ENCODE peak calls at places on chromosomes 4 and X, in eight cellular contexts. B, S, E, R, I, K, M and H are unnamed samples.

GRCh38 chrX:107742754-107743191 is 32.8 kb downstream of the TSC22D3 start:
- DNase-seq in B (no peak), S (no peak), E (no peak), R (no peak), I (no peak), K (no peak), M (no peak), H (no peak)

GRCh38 chrX:63743596-63743995 is 41.4 kb downstream of the ARHGEF9 start:
- DNase-seq in B (no peak), S (no peak), E (no peak), R (no peak), I (no peak), K (no peak), M (no peak), H (no peak)

GRCh38 chr4:139278450-139278849 is 1.6 kb downstream of the MGARP start:
- DNase-seq in B (no peak), S (no peak), E (no peak), R (no peak), I (no peak), K (no peak), M (no peak), H (no peak)

GRCh38 chrX:1462596-1463251 is 10.0 kb upstream of the ASMTL start:
- DNase-seq in B (peak), S (no peak), E (peak), R (no peak), I (peak), K (no peak), M (peak), H (peak)

GRCh38 chrX:22699591-22700091 is 300.1 kb upstream of the DDX53 start:
- DNase-seq in B (peak), S (peak), E (no peak), R (no peak), I (no peak), K (no peak), M (no peak), H (peak)

GRCh38 chr4:151014521-151015457 is at the start of gene LRBA:
- DNase-seq in B (peak), S (peak), E (peak), R (peak), I (peak), K (peak), M (peak), H (peak)

GRCh38 chrX:37287741-37288424 is 61.3 kb upstream of the PRRG1 start:
- DNase-seq in B (no peak), S (no peak), E (no peak), R (no peak), I (no peak), K (no peak), M (no peak), H (no peak)

GRCh38 chr4:39568805-39569204 is 41.6 kb upstream of the UGDH start:
- DNase-seq in B (no peak), S (no peak), E (no peak), R (no peak), I (no peak), K (peak), M (no peak), H (no peak)

GRCh38 chr4:106607566-106607965 is 239.0 kb upstream of the GIMD1 start:
- DNase-seq in B (no peak), S (no peak), E (no peak), R (no peak), I (no peak), K (no peak), M (no peak), H (no peak)

GRCh38 chrX:79096339-79096638 is 48.2 kb upstream of the GPR174 start:
- DNase-seq in B (no peak), S (no peak), E (no peak), R (no peak), I (no peak), K (no peak), M (no peak), H (no peak)

GRCh38 chr4:185018834-185019450 is 652 bp downstream of the HELT start:
- DNase-seq in B (no peak), S (peak), E (no peak), R (no peak), I (no peak), K (no peak), M (no peak), H (peak)

GRCh38 chrX:84205276-84205675 is 17.3 kb upstream of the RPS6KA6 start:
- DNase-seq in B (no peak), S (no peak), E (no peak), R (no peak), I (no peak), K (no peak), M (no peak), H (no peak)

GRCh38 chrX:107936434-107936730 is 45.8 kb downstream of the TEX13B start:
- DNase-seq in B (no peak), S (no peak), E (no peak), R (no peak), I (no peak), K (no peak), M (no peak), H (peak)

GRCh38 chrX:45385767-45386166 is 185.1 kb upstream of the DIPK2B start:
- DNase-seq in B (no peak), S (no peak), E (no peak), R (no peak), I (no peak), K (no peak), M (no peak), H (no peak)

GRCh38 chrX:101097546-101098453 is at the start of gene CENPI:
- DNase-seq in B (peak), S (peak), E (peak), R (peak), I (peak), K (peak), M (peak), H (peak)

GRCh38 chrX:47831788-47832187 is 4.9 kb upstream of the ZNF81 start:
- DNase-seq in B (peak), S (no peak), E (no peak), R (peak), I (no peak), K (no peak), M (no peak), H (peak)